ENCODE peak calls at places on chromosomes 6 and 20, in four cellular contexts. R, F, T and G are unnamed samples.

GRCh38 chr6:137926207-137926731 is 59.2 kb downstream of the TNFAIP3 start:
- DNase-seq in R (no peak), F (no peak), T (no peak), G (peak; percentile 74)

GRCh38 chr20:815914-816606 is 17.5 kb upstream of the FAM110A start:
- DNase-seq in T (peak; percentile 63), F (peak; percentile 51), R (peak; percentile 70), G (peak; percentile 73)

GRCh38 chr20:38748863-38749153 is 548 bp downstream of the ACTR5 start:
- DNase-seq in T (peak; percentile 25), F (no peak), R (no peak), G (no peak)

GRCh38 chr6:136103101-136103688 is 146.9 kb downstream of the MTFR2 start:
- DNase-seq in R (no peak), T (no peak), F (no peak), G (no peak)

GRCh38 chr6:40011844-40012243 is 77.6 kb upstream of the MOCS1 start:
- DNase-seq in T (no peak), F (no peak), R (no peak), G (no peak)

GRCh38 chr6:83707829-83708545 is 914 bp downstream of the SNAP91 start:
- DNase-seq in R (no peak), T (peak; percentile 43), F (peak; percentile 13), G (no peak)

GRCh38 chr6:14616611-14617010 is 499.0 kb downstream of the CD83 start:
- DNase-seq in R (no peak), F (no peak), T (no peak), G (no peak)

GRCh38 chr20:58225490-58226200 is 2.8 kb downstream of the ANKRD60 start:
- DNase-seq in T (no peak), F (no peak), R (no peak), G (no peak)

GRCh38 chr6:108581237-108581931 is 20.7 kb downstream of the FOXO3 start:
- DNase-seq in T (no peak), R (no peak), F (no peak), G (peak; percentile 55)

GRCh38 chr6:8982659-8983058 is 547.3 kb upstream of the SLC35B3 start:
- DNase-seq in T (no peak), R (no peak), F (no peak), G (no peak)

GRCh38 chr6:31465185-31465536 is 32.8 kb upstream of the MICB start:
- DNase-seq in T (no peak), R (no peak), F (no peak), G (no peak)

GRCh38 chr6:49772296-49772695 is 14.8 kb downstream of the PGK2 start:
- DNase-seq in T (no peak), F (no peak), R (no peak), G (peak; percentile 13)

GRCh38 chr6:159871911-159872310 is 18.9 kb upstream of the MAS1 start:
- DNase-seq in R (no peak), T (no peak), F (no peak), G (peak; percentile 50)

GRCh38 chr6:152636675-152637421 is at the start of gene SYNE1:
- DNase-seq in R (no peak), F (peak; percentile 35), T (no peak), G (peak; percentile 11)

GRCh38 chr6:153790881-153791473 is 248.1 kb upstream of the OPRM1 start:
- DNase-seq in T (no peak), R (peak; percentile 37), F (no peak), G (peak; percentile 20)

GRCh38 chr20:10795286-10796026 is 121.7 kb upstream of the JAG1 start:
- DNase-seq in F (peak; percentile 33), R (no peak), T (no peak), G (peak; percentile 23)

GRCh38 chr6:170116643-170117042 is 174.2 kb downstream of the DLL1 start:
- DNase-seq in R (no peak), F (no peak), T (no peak), G (no peak)

GRCh38 chr6:85490516-85491248 is 40.8 kb downstream of the NT5E start:
- DNase-seq in T (no peak), F (no peak), R (no peak), G (peak; percentile 88)

GRCh38 chr6:28693751-28694443 is 168.2 kb downstream of the GPX5 start:
- DNase-seq in R (no peak), F (no peak), T (no peak), G (no peak)

GRCh38 chr6:13660893-13661292 is 45.8 kb downstream of the NOL7 start:
- DNase-seq in F (no peak), T (no peak), R (peak; percentile 72), G (no peak)

GRCh38 chr20:46062621-46063020 is 27.1 kb downstream of the NCOA5 start:
- DNase-seq in R (no peak), F (no peak), T (no peak), G (no peak)

GRCh38 chr6:2791124-2792050 is 26.2 kb downstream of the WRNIP1 start:
- DNase-seq in R (peak; percentile 81), T (peak; percentile 8), F (peak; percentile 43), G (peak; percentile 79)

GRCh38 chr6:134911532-134911931 is 38.4 kb downstream of the ALDH8A1 start:
- DNase-seq in F (no peak), R (no peak), T (no peak), G (peak; percentile 83)

GRCh38 chr20:57222631-57222950 is 43.9 kb downstream of the BMP7 start:
- DNase-seq in T (no peak), R (no peak), F (no peak), G (no peak)

GRCh38 chr6:27281105-27281539 is 31.0 kb downstream of the POM121L2 start:
- DNase-seq in F (no peak), T (no peak), R (no peak), G (peak; percentile 15)

GRCh38 chr6:31405996-31406395 is 2.6 kb downstream of the MICA start:
- DNase-seq in T (no peak), F (no peak), R (no peak), G (no peak)

GRCh38 chr20:50658804-50659380 is 32.5 kb downstream of the RIPOR3 start:
- DNase-seq in T (no peak), R (no peak), F (no peak), G (no peak)

GRCh38 chr6:163565140-163565539 is 150.6 kb downstream of the QKI start:
- DNase-seq in T (peak; percentile 35), R (no peak), F (no peak), G (no peak)

GRCh38 chr6:25022140-25022553 is 86.4 kb upstream of the RIPOR2 start:
- DNase-seq in F (no peak), R (no peak), T (no peak), G (no peak)

GRCh38 chr6:121305957-121306607 is 28.2 kb downstream of the TBC1D32 start:
- DNase-seq in T (peak; percentile 28), R (peak; percentile 59), F (no peak), G (peak; percentile 35)

GRCh38 chr6:14441371-14441781 is 323.8 kb downstream of the CD83 start:
- DNase-seq in R (no peak), F (no peak), T (peak; percentile 47), G (no peak)

GRCh38 chr20:19649041-19649440 is 109.0 kb upstream of the RIN2 start:
- DNase-seq in R (no peak), F (no peak), T (no peak), G (no peak)

GRCh38 chr6:108559884-108560462 is 744 bp upstream of the FOXO3 start:
- DNase-seq in T (peak; percentile 57), R (peak; percentile 39), F (peak; percentile 58), G (peak; percentile 72)